ENCODE peak calls at places on chromosome X, in four cellular contexts. Y, Z, F and S are unnamed samples.

GRCh38 chrX:16771483-16772398 is 14.5 kb upstream of the TXLNG start:
- DNase-seq in Z (peak; percentile 69), F (peak; percentile 44), Y (no peak), S (peak; percentile 24)

GRCh38 chrX:24925430-24925829 is 90.3 kb downstream of the ARX start:
- DNase-seq in Z (no peak), Y (no peak), F (no peak), S (no peak)

GRCh38 chrX:21813612-21814368 is 25.6 kb upstream of the MBTPS2 start:
- DNase-seq in Y (no peak), F (no peak), Z (no peak), S (no peak)

GRCh38 chrX:357035-357692 is 29.5 kb downstream of the PPP2R3B start:
- DNase-seq in Y (no peak), F (no peak), Z (no peak), S (no peak)

GRCh38 chrX:45172890-45173289 is 27.8 kb downstream of the DIPK2B start:
- DNase-seq in Y (no peak), Z (no peak), F (no peak), S (no peak)

GRCh38 chrX:44914532-44915198 is 41.7 kb downstream of the KDM6A start:
- DNase-seq in Z (no peak), F (no peak), Y (no peak), S (no peak)

GRCh38 chrX:39469126-39469525 is 628.6 kb downstream of the BCOR start:
- DNase-seq in Y (no peak), F (no peak), Z (no peak), S (no peak)

GRCh38 chrX:154074199-154074598 is 23.3 kb downstream of the MECP2 start:
- DNase-seq in F (no peak), Y (no peak), Z (no peak), S (no peak)

GRCh38 chrX:105610401-105610800 is 211.9 kb upstream of the NRK start:
- DNase-seq in Z (no peak), Y (no peak), F (no peak), S (no peak)

GRCh38 chrX:81259714-81260395 is 58.0 kb downstream of the SH3BGRL start:
- DNase-seq in F (no peak), Z (no peak), Y (no peak), S (no peak)

GRCh38 chrX:140057001-140057411 is 91.7 kb upstream of the CXorf66 start:
- DNase-seq in F (peak; percentile 65), Z (peak; percentile 57), Y (peak; percentile 5), S (peak; percentile 79)

GRCh38 chrX:47976254-47977151 is 27.3 kb downstream of the ZNF182 start:
- DNase-seq in Y (no peak), F (no peak), Z (no peak), S (no peak)

GRCh38 chrX:15566244-15566643 is 34.5 kb downstream of the ACE2 start:
- DNase-seq in Z (no peak), Y (no peak), F (no peak), S (no peak)

GRCh38 chrX:15207384-15207783 is 62.5 kb downstream of the ASB9 start:
- DNase-seq in Y (no peak), F (no peak), Z (no peak), S (no peak)

GRCh38 chrX:150486011-150486410 is 82.4 kb upstream of the MTM1 start:
- DNase-seq in Y (no peak), F (peak; percentile 32), Z (peak; percentile 15), S (peak; percentile 49)

GRCh38 chrX:9282325-9282724 is 182.5 kb upstream of the TBL1X start:
- DNase-seq in Y (no peak), F (no peak), Z (no peak), S (no peak)

GRCh38 chrX:106611682-106612402 is at the start of gene RADX:
- DNase-seq in Z (peak; percentile 9), Y (peak; percentile 49), F (peak; percentile 53), S (peak; percentile 82)

GRCh38 chrX:115093206-115093605 is 75.8 kb upstream of the IL13RA2 start:
- DNase-seq in Z (no peak), Y (no peak), F (no peak), S (no peak)

GRCh38 chrX:15525664-15526416 is 25.2 kb downstream of the BMX start:
- DNase-seq in Y (no peak), Z (no peak), F (no peak), S (no peak)

GRCh38 chrX:70480660-70481018 is 36.0 kb downstream of the DLG3 start:
- DNase-seq in F (no peak), Z (no peak), Y (no peak), S (no peak)

GRCh38 chrX:54181196-54181953 is 1.7 kb downstream of the FAM120C start:
- DNase-seq in Y (no peak), Z (no peak), F (no peak), S (no peak)

GRCh38 chrX:40314070-40314469 is 216.3 kb upstream of the BCOR start:
- DNase-seq in Z (peak; percentile 23), Y (no peak), F (no peak), S (peak; percentile 30)

GRCh38 chrX:119989905-119990408 is 46.4 kb upstream of the NKAP start:
- DNase-seq in F (no peak), Y (no peak), Z (no peak), S (peak; percentile 14)

GRCh38 chrX:46991664-46992063 is 79.4 kb downstream of the JADE3 start:
- DNase-seq in Y (no peak), Z (no peak), F (no peak), S (no peak)

GRCh38 chrX:127943570-127943969 is 108.6 kb downstream of the ACTRT1 start:
- DNase-seq in Z (no peak), Y (no peak), F (no peak), S (no peak)

GRCh38 chrX:40411350-40412111 is 169.2 kb upstream of the ATP6AP2 start:
- DNase-seq in Z (peak; percentile 52), F (no peak), Y (no peak), S (peak; percentile 14)

GRCh38 chrX:130330146-130330545 is 9.6 kb upstream of the SLC25A14 start:
- DNase-seq in Y (no peak), Z (no peak), F (no peak), S (no peak)

GRCh38 chrX:45056428-45057145 is 144.1 kb downstream of the DIPK2B start:
- DNase-seq in F (no peak), Z (no peak), Y (no peak), S (no peak)

GRCh38 chrX:131199086-131199485 is 90.0 kb downstream of the IGSF1 start:
- DNase-seq in F (no peak), Y (no peak), Z (no peak), S (no peak)

GRCh38 chrX:132983496-132983895 is 25.1 kb upstream of the HS6ST2 start:
- DNase-seq in Y (no peak), Z (no peak), F (peak; percentile 15), S (no peak)

GRCh38 chrX:42978655-42979379 is 200.9 kb upstream of the PPP1R2C start:
- DNase-seq in Z (no peak), Y (no peak), F (no peak), S (no peak)

GRCh38 chrX:153434801-153435200 is 11.1 kb downstream of the TREX2 start:
- DNase-seq in Z (no peak), Y (no peak), F (no peak), S (no peak)

GRCh38 chrX:31658360-31658759 is 586.5 kb upstream of the FTHL17 start:
- DNase-seq in Z (peak; percentile 7), F (peak; percentile 6), Y (no peak), S (no peak)

GRCh38 chrX:22087158-22087557 is 55.0 kb downstream of the PHEX start:
- DNase-seq in F (no peak), Y (no peak), Z (no peak), S (no peak)

GRCh38 chrX:24956828-24957227 is 58.9 kb downstream of the ARX start:
- DNase-seq in Z (no peak), F (no peak), Y (no peak), S (no peak)

GRCh38 chrX:115892787-115893671 is 277.5 kb upstream of the AGTR2 start:
- DNase-seq in Y (peak; percentile 73), F (peak; percentile 70), Z (peak; percentile 46), S (peak; percentile 21)

GRCh38 chrX:124226129-124226528 is 106.3 kb upstream of the TEX13D start:
- DNase-seq in Z (no peak), F (no peak), Y (no peak), S (no peak)
- TF ChIP-seq USF1 in Z (no peak), F (no peak), Y (no peak), S (no peak)

DNA sequence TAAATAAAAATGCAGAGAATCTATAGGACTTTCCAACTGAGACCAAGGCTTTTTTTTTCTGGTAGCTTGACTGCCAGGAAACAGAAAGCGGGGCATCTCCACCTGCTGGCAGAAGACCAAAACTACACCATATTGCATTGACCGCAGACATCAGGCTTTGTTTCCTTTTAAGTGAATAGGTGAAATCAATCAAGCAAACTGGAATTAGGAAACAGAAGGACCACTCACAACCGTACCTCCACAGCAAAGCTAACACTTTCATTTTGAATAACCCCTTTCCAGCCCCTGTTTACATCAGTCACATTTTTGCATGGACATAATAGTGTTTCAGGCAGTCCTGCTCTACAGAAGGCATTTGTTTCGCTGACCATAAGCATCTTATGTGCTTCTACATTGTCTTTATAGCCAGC is 218.2 kb downstream of the IDS start:
- DNase-seq in F (peak; percentile 33), Z (peak; percentile 36), Y (peak; percentile 40), S (peak; percentile 28)
- TF ChIP-seq USF1 in F (no peak), Z (no peak), Y (no peak), S (no peak)

DNA sequence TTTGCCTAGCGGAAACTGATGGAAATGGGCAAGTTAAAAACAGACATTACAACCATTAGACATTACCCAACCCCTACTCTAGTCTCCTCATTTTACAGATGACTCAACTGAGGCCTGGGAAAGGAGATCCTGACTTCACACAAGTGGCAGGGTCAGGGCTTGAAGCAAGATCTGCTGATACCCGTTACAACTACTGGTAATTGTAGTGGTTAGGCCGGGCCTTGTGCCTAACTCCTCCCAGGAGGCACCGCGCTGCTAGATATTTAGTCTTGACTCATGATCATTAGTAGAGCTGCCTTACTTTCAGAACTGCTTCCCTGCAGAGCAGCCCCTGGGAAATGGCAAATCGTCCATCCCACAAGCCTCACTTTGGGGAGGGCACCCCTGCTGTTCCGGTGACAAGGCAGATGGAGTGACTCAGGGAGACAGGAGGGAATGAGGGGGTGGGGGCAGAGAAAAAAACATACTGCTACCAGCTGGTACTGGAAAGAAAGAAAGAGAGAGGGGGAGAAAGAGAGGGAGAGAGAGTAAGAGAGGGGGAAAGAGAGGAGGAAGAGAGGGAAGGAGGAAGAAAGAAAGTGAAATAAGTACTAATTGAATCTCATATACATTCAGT is 12.2 kb downstream of the ARHGEF6 start:
- DNase-seq in Y (no peak), Z (peak; percentile 77), F (peak; percentile 20), S (peak; percentile 12)
- TF ChIP-seq USF1 in Y (no peak), Z (no peak), F (no peak), S (no peak)

GRCh38 chrX:79366888-79367749 is at the start of gene ITM2A:
- DNase-seq in F (peak; percentile 3), Z (peak; percentile 60), Y (no peak), S (peak; percentile 55)
- TF ChIP-seq USF1 in F (no peak), Z (no peak), Y (no peak), S (no peak)

DNA sequence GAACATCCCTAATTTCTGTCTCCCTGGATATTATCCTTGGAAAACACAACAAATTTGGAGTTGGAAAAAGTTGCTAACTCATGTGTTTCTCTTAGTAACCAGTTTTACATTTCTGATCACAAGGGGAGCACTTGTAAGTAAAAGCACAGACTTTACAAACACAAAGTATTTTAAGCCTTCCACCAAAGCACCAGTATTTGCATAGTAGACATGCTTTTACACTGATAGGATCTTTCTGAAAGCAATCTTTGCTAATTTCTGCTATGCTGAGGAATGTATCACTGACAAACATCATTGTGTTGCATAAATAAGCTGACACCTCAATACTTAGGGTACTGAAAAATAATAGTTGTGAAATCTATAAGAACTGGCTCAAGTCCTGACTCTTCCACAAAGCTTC is 100.6 kb downstream of the MID1 start:
- DNase-seq in F (no peak), Y (no peak), Z (no peak), S (no peak)
- TF ChIP-seq USF1 in F (no peak), Y (no peak), Z (no peak), S (no peak)